ENCODE peak calls at places on chromosomes 1 and 21, in four cellular contexts. One of them, this sample, is unnamed.

GRCh38 chr1:154849645-154850131 is 20.4 kb downstream of the KCNN3 start:
- DNase-seq in adipocyte: no peak
- DNase-seq in OCI-LY7: no peak
- DNase-seq in foreskin fibroblast: no peak
- DNase-seq in this sample: peak

GRCh38 chr1:107874221-107874620 is 90.8 kb downstream of the VAV3 start:
- DNase-seq in foreskin fibroblast: peak
- DNase-seq in adipocyte: peak
- DNase-seq in OCI-LY7: no peak
- DNase-seq in this sample: no peak

GRCh38 chr1:110150330-110151174 is at the start of gene SLC6A17:
- DNase-seq in foreskin fibroblast: peak
- DNase-seq in adipocyte: peak
- DNase-seq in OCI-LY7: no peak
- DNase-seq in this sample: peak

GRCh38 chr21:45721656-45722055 is 78.1 kb downstream of the PCBP3 start:
- DNase-seq in OCI-LY7: no peak
- DNase-seq in adipocyte: no peak
- DNase-seq in foreskin fibroblast: no peak
- DNase-seq in this sample: peak

GRCh38 chr1:26234644-26235384 is 814 bp downstream of the CEP85 start:
- DNase-seq in adipocyte: peak
- DNase-seq in foreskin fibroblast: peak
- DNase-seq in OCI-LY7: peak
- DNase-seq in this sample: peak

GRCh38 chr1:247857069-247857985 is at the start of gene TRIM58:
- DNase-seq in OCI-LY7: no peak
- DNase-seq in adipocyte: no peak
- DNase-seq in foreskin fibroblast: no peak
- DNase-seq in this sample: no peak

GRCh38 chr1:232805269-232806070 is at the start of gene MAP10:
- DNase-seq in adipocyte: peak
- DNase-seq in foreskin fibroblast: peak
- DNase-seq in OCI-LY7: peak
- DNase-seq in this sample: peak

GRCh38 chr21:15097580-15097979 is 32.8 kb upstream of the NRIP1 start:
- DNase-seq in foreskin fibroblast: no peak
- DNase-seq in adipocyte: no peak
- DNase-seq in OCI-LY7: no peak
- DNase-seq in this sample: no peak

GRCh38 chr1:173191011-173191410 is 16.1 kb downstream of the TNFSF4 start:
- DNase-seq in adipocyte: no peak
- DNase-seq in OCI-LY7: no peak
- DNase-seq in foreskin fibroblast: peak
- DNase-seq in this sample: no peak

GRCh38 chr1:16888806-16889178 is 7.0 kb upstream of the RNU1-2 start:
- DNase-seq in foreskin fibroblast: peak
- DNase-seq in OCI-LY7: no peak
- DNase-seq in adipocyte: peak
- DNase-seq in this sample: no peak
- H3K4me3 ChIP-seq in foreskin fibroblast: peak
- H3K4me3 ChIP-seq in OCI-LY7: no peak
- H3K4me3 ChIP-seq in adipocyte: peak
- H3K4me3 ChIP-seq in this sample: peak

GRCh38 chr1:5770981-5771765 is 221.1 kb downstream of the NPHP4 start:
- DNase-seq in adipocyte: peak
- DNase-seq in foreskin fibroblast: peak
- DNase-seq in OCI-LY7: no peak
- DNase-seq in this sample: peak
- H3K4me3 ChIP-seq in adipocyte: peak
- H3K4me3 ChIP-seq in foreskin fibroblast: no peak
- H3K4me3 ChIP-seq in OCI-LY7: no peak
- H3K4me3 ChIP-seq in this sample: no peak

DNA sequence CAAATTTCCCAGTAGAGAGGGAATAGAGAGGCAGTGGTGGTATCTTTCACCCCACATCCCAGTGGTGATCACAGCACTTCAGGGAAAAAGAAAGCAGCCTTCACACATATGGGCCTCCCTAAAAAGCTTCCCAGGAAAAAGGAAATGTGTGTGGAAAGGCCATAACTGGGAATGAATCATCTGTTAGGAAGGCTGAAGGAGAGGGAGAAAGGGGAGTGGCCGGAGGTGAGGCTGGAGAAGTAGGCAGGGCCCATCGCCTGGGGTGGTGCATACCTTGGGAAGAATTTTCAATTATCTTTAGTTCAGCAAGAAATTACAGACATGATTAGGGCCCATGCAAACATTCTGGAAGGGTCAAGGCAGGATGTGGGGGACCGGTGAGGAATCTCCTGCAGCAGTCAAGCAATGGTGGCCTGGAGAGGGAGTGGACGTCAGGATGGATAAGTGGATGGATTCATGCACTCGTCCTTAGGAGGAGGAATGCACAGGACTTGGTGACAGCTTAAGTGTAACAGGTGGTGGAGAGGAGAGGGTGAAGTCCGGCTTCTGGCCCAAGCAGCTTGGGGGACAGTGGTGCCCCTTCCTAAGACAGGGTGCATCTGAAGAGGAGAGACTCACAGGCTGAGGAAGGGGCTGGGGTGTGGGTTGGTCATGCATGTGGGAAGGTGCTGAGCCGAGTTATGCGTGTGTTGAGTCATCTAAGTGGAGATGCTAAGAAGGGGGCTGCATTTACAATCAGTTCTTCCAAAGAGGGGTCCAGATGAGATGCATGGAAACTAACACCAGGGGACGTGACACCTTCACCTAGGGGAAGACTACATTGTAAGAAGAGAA is 17.9 kb downstream of the HIVEP3 start:
- DNase-seq in adipocyte: peak
- DNase-seq in OCI-LY7: no peak
- DNase-seq in foreskin fibroblast: peak
- DNase-seq in this sample: no peak
- H3K4me3 ChIP-seq in adipocyte: no peak
- H3K4me3 ChIP-seq in OCI-LY7: no peak
- H3K4me3 ChIP-seq in foreskin fibroblast: no peak
- H3K4me3 ChIP-seq in this sample: no peak

GRCh38 chr1:58398714-58399113 is 147.8 kb downstream of the OMA1 start:
- DNase-seq in OCI-LY7: no peak
- DNase-seq in adipocyte: no peak
- DNase-seq in foreskin fibroblast: no peak
- DNase-seq in this sample: no peak
- H3K4me3 ChIP-seq in OCI-LY7: no peak
- H3K4me3 ChIP-seq in adipocyte: no peak
- H3K4me3 ChIP-seq in foreskin fibroblast: no peak
- H3K4me3 ChIP-seq in this sample: no peak

GRCh38 chr1:212609701-212610574 is 1.4 kb downstream of the ATF3 start:
- DNase-seq in adipocyte: peak
- DNase-seq in foreskin fibroblast: peak
- DNase-seq in OCI-LY7: no peak
- DNase-seq in this sample: no peak

GRCh38 chr1:212608956-212609700 is 567 bp downstream of the ATF3 start:
- DNase-seq in adipocyte: peak
- DNase-seq in OCI-LY7: peak
- DNase-seq in foreskin fibroblast: peak
- DNase-seq in this sample: peak

GRCh38 chr1:212612251-212612961 is 3.8 kb downstream of the ATF3 start:
- DNase-seq in adipocyte: peak
- DNase-seq in OCI-LY7: no peak
- DNase-seq in foreskin fibroblast: peak
- DNase-seq in this sample: peak

GRCh38 chr1:212610575-212610967 is 2.0 kb downstream of the ATF3 start:
- DNase-seq in foreskin fibroblast: no peak
- DNase-seq in adipocyte: no peak
- DNase-seq in OCI-LY7: no peak
- DNase-seq in this sample: no peak

DNA sequence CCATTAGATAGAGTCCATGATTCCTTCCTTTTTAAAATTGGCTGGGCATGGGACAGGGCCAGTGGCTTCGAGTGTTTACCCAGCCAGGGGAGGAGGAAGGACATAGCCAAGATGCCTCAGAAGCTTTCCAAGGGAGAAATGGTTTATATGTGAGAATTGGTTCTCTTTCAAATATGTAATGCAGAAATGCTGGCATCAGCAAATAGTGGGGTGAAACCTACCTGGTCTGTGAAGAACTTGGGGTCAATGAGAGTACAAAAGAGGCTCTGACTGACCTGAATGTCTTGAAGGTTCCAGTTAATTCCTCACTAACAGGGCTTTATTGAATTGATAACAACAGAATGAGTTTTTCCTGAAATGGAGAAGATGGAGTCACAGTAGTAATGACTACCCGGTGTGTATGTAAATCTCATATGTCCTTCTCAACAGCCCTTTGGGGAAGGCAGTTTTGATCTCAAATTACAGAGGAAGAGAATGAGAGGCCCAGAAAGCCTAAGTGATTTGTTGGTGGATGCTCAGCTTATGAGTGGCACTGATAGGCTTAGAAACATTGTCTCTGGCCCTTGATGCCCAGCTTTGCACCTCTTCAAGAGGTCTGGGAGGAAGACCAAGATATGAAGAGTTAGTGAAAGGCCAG is 2.6 kb downstream of the ATF3 start:
- DNase-seq in foreskin fibroblast: no peak
- DNase-seq in OCI-LY7: no peak
- DNase-seq in adipocyte: no peak
- DNase-seq in this sample: peak
- H3K4me3 ChIP-seq in foreskin fibroblast: no peak
- H3K4me3 ChIP-seq in OCI-LY7: no peak
- H3K4me3 ChIP-seq in adipocyte: peak
- H3K4me3 ChIP-seq in this sample: no peak

GRCh38 chr1:202621446-202621845 is 88.8 kb downstream of the SYT2 start:
- DNase-seq in adipocyte: no peak
- DNase-seq in OCI-LY7: no peak
- DNase-seq in foreskin fibroblast: no peak
- DNase-seq in this sample: no peak

GRCh38 chr1:202624781-202625108 is 85.5 kb downstream of the SYT2 start:
- DNase-seq in adipocyte: no peak
- DNase-seq in foreskin fibroblast: no peak
- DNase-seq in OCI-LY7: no peak
- DNase-seq in this sample: no peak

GRCh38 chr1:202624088-202624780 is 86.0 kb downstream of the SYT2 start:
- DNase-seq in OCI-LY7: no peak
- DNase-seq in foreskin fibroblast: no peak
- DNase-seq in adipocyte: no peak
- DNase-seq in this sample: no peak

GRCh38 chr1:202622388-202622787 is 87.9 kb downstream of the SYT2 start:
- DNase-seq in adipocyte: no peak
- DNase-seq in foreskin fibroblast: no peak
- DNase-seq in OCI-LY7: no peak
- DNase-seq in this sample: no peak

DNA sequence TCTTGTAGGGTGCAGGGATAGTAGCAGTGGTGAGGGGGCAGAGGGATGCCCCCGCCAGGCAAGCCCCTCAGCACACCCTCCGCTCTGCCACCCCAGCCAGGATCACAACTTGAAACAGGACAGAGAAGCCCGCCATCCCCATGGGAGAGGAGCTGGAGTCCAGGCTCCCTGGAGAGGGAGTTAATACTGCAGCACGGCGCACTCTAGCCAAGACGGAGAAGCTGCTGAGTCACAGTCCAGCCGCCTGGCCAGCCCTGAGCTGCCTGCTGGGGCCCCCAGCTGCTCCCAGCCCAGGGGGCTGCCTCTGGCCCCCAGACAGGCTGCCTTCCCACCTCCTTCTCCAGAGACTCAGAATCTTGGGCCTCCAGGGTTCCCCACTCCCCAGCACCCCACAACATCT is 87.2 kb downstream of the SYT2 start:
- DNase-seq in OCI-LY7: no peak
- DNase-seq in adipocyte: peak
- DNase-seq in foreskin fibroblast: peak
- DNase-seq in this sample: peak
- H3K4me3 ChIP-seq in OCI-LY7: no peak
- H3K4me3 ChIP-seq in adipocyte: peak
- H3K4me3 ChIP-seq in foreskin fibroblast: no peak
- H3K4me3 ChIP-seq in this sample: no peak

GRCh38 chr21:37378700-37379139 is 12.1 kb downstream of the DYRK1A start:
- DNase-seq in OCI-LY7: no peak
- DNase-seq in foreskin fibroblast: no peak
- DNase-seq in adipocyte: no peak
- DNase-seq in this sample: no peak
- H3K4me3 ChIP-seq in OCI-LY7: no peak
- H3K4me3 ChIP-seq in foreskin fibroblast: no peak
- H3K4me3 ChIP-seq in adipocyte: no peak
- H3K4me3 ChIP-seq in this sample: no peak